ENCODE peak calls at places on chromosomes 6 and 20, in nine cellular contexts. U is Peyer's patch, T is IMR-90, H is AG04450, N is SK-N-MC, W is SJSA1, K is fibroblast of pulmonary artery, D is prostate gland, A is hepatocyte. F is an unnamed sample.

GRCh38 chr6:43950206-43950605 is 177.0 kb downstream of the MRPL14 start:
- DNase-seq in U (peak; percentile 21), N (no peak), D (no peak), T (no peak), A (no peak), W (peak; percentile 28), K (no peak), H (no peak), F (no peak)

GRCh38 chr6:93420163-93420806 is 926 bp upstream of the EPHA7 start:
- DNase-seq in K (no peak), D (no peak), W (no peak), T (no peak), H (no peak), A (no peak), U (no peak), N (no peak), F (no peak)

GRCh38 chr6:80197474-80197873 is 91.0 kb downstream of the BCKDHB start:
- DNase-seq in U (no peak), K (peak; percentile 37), T (peak; percentile 10), N (no peak), D (peak; percentile 40), H (no peak), A (no peak), W (no peak), F (peak; percentile 32)

GRCh38 chr6:163707385-163708355 is 293.2 kb downstream of the QKI start:
- DNase-seq in N (no peak), T (no peak), K (no peak), W (no peak), U (no peak), D (no peak), H (no peak), A (no peak), F (no peak)

GRCh38 chr6:41503841-41504525 is 42.2 kb upstream of the FOXP4 start:
- DNase-seq in A (peak; percentile 68), D (no peak), N (no peak), K (peak; percentile 56), T (peak; percentile 73), W (peak; percentile 92), H (no peak), U (no peak), F (peak; percentile 87)

GRCh38 chr6:110039996-110040383 is 61.9 kb downstream of the GPR6 start:
- DNase-seq in U (peak; percentile 63), A (peak; percentile 71), T (peak; percentile 9), K (peak; percentile 49), N (no peak), W (no peak), H (no peak), D (no peak), F (peak; percentile 81)

GRCh38 chr20:46229478-46229877 is 78.8 kb downstream of the CDH22 start:
- DNase-seq in T (no peak), D (no peak), N (no peak), K (peak; percentile 13), H (no peak), U (no peak), A (no peak), W (no peak), F (no peak)

GRCh38 chr6:3835055-3835731 is 14.0 kb upstream of the FAM50B start:
- DNase-seq in N (no peak), U (peak; percentile 89), D (no peak), A (peak; percentile 81), H (no peak), T (no peak), W (no peak), K (peak; percentile 55), F (no peak)

GRCh38 chr6:101770116-101770515 is 376.6 kb downstream of the GRIK2 start:
- DNase-seq in W (no peak), A (no peak), U (no peak), K (no peak), N (no peak), T (no peak), D (no peak), H (no peak), F (no peak)

GRCh38 chr6:35014786-35015185 is 125.7 kb downstream of the ANKS1A start:
- DNase-seq in D (no peak), A (no peak), U (no peak), N (no peak), H (no peak), K (peak; percentile 51), T (peak; percentile 78), W (no peak), F (no peak)

GRCh38 chr20:48910360-48910781 is 11.1 kb upstream of the ARFGEF2 start:
- DNase-seq in K (peak; percentile 70), N (no peak), T (no peak), U (no peak), D (no peak), H (no peak), A (no peak), W (no peak), F (no peak)

GRCh38 chr20:36084897-36085617 is 69.5 kb upstream of the EPB41L1 start:
- DNase-seq in U (no peak), A (peak; percentile 55), H (no peak), N (no peak), D (no peak), K (peak; percentile 50), W (no peak), T (no peak), F (no peak)

GRCh38 chr6:137808836-137809315 is 58.2 kb upstream of the TNFAIP3 start:
- DNase-seq in N (no peak), H (no peak), T (no peak), U (no peak), W (no peak), K (no peak), D (no peak), A (peak; percentile 76), F (no peak)

GRCh38 chr6:137811121-137811911 is 55.7 kb upstream of the TNFAIP3 start:
- DNase-seq in U (peak; percentile 93), H (peak; percentile 43), A (peak; percentile 89), K (peak; percentile 94), N (no peak), W (peak; percentile 89), D (peak; percentile 49), T (peak; percentile 96), F (peak; percentile 97)

GRCh38 chr6:137813308-137813707 is 53.8 kb upstream of the TNFAIP3 start:
- DNase-seq in A (no peak), K (no peak), D (peak; percentile 65), T (peak; percentile 10), U (no peak), W (no peak), N (no peak), H (no peak), F (no peak)

GRCh38 chr6:137810554-137811120 is 56.4 kb upstream of the TNFAIP3 start:
- DNase-seq in A (no peak), D (no peak), U (no peak), H (no peak), N (no peak), K (no peak), W (no peak), T (no peak), F (no peak)

DNA sequence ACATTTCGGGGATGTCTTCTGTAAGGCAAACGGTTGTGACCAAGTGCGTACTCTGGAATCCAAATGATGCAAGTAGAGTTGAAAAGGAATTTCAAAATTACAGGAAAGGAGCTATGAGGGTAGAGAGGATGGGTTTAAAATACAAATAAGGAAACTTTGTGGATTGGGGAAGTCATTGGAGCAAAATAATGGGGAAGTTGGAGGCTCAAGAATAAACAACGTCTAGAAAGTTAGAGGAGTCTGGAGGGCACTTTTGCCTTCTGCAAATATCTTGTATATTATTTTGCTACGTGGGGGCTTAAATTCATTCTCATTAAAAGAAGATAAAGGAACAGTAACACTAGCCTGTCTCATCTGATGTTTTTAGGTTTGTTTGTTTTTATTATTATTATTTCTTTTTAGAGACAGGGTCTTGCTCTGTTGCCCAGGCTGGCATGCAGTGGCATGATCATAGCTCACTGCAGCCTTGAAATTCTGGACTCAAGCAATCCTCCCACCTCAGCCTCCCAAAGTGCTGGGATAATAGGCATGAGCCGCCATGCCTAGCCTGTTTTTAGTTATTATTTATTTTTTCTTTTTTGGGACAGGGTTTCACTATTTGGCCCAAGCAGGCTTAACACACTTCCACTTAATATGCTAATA is 55.0 kb upstream of the TNFAIP3 start:
- DNase-seq in K (no peak), W (no peak), T (no peak), D (no peak), H (no peak), A (no peak), U (no peak), N (no peak), F (no peak)
- H3K4me3 ChIP-seq in K (no peak overlapping the region), W (no peak overlapping the region), T (no peak overlapping the region), D (no peak overlapping the region), H (no peak overlapping the region), A (no peak overlapping the region), U (no peak overlapping the region), N (no peak overlapping the region), F (no peak overlapping the region)

GRCh38 chr6:152680879-152681517 is 16.7 kb upstream of the MYCT1 start:
- DNase-seq in N (no peak), D (no peak), A (no peak), T (no peak), K (no peak), W (no peak), H (no peak), U (no peak), F (no peak)

GRCh38 chr6:152680151-152680550 is 17.5 kb upstream of the MYCT1 start:
- DNase-seq in W (no peak), H (no peak), D (no peak), T (no peak), K (no peak), U (no peak), A (no peak), N (no peak), F (no peak)

GRCh38 chr6:152685819-152686218 is 11.9 kb upstream of the MYCT1 start:
- DNase-seq in W (no peak), U (no peak), D (no peak), A (no peak), N (no peak), H (no peak), K (no peak), T (no peak), F (no peak)

GRCh38 chr6:152682141-152682540 is 15.6 kb upstream of the MYCT1 start:
- DNase-seq in U (no peak), D (no peak), W (no peak), K (no peak), N (no peak), A (no peak), T (no peak), H (no peak), F (no peak)
- H3K4me3 ChIP-seq in U (no peak overlapping the region), D (no peak overlapping the region), W (no peak overlapping the region), K (no peak overlapping the region), N (no peak overlapping the region), A (no peak overlapping the region), T (no peak overlapping the region), H (no peak overlapping the region), F (no peak overlapping the region)

DNA sequence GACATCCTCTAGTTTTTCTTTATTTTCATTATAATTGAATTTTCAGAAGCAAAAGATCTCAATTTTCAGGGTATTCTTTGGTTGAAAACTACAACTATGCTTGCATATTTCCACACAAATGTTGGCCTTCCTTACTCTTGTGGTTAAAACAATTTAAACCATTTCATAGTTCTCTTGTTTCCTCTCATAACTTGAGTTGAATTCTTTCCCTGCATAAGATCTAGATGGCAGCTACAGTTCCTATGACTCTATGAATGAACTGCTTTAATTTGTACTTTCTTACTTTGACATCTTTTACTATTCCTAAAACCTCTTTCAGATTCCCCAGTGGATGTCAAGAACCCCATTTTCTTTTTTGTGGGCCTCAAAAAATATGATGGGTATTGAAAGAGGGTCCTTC is 564.5 kb downstream of the NKAIN2 start:
- DNase-seq in U (no peak), D (no peak), H (no peak), N (no peak), T (no peak), K (peak; percentile 3), W (no peak), A (no peak), F (no peak)
- H3K4me3 ChIP-seq in U (no peak overlapping the region), D (no peak overlapping the region), H (no peak overlapping the region), N (no peak overlapping the region), T (no peak overlapping the region), K (no peak overlapping the region), W (no peak overlapping the region), A (no peak overlapping the region), F (no peak overlapping the region)

GRCh38 chr6:146990821-146991798 is 213.1 kb upstream of the STXBP5 start:
- DNase-seq in N (no peak), T (peak; percentile 82), W (no peak), K (peak; percentile 88), U (no peak), D (no peak), A (peak; percentile 47), H (no peak), F (no peak)
- H3K4me3 ChIP-seq in N (no peak overlapping the region), T (no peak overlapping the region), W (no peak overlapping the region), K (no peak overlapping the region), U (no peak overlapping the region), D (no peak overlapping the region), A (no peak overlapping the region), H (no peak overlapping the region), F (no peak overlapping the region)

F was measured in upper lobe of left lung.